ENCODE peak calls at places on chromosomes 1 and 21, in eight cellular contexts. One of them, this sample, is unnamed.

GRCh38 chr1:21904475-21904724 is 32.7 kb downstream of the HSPG2 start:
- DNase-seq in ovary: no peak
- DNase-seq in CD4-positive, alpha-beta T cell: no peak
- DNase-seq in frontal cortex: no peak
- DNase-seq in activated naive CD4-positive, alpha-beta T cell treated with anti-CD3 and anti-CD28 coated beads, Interleukin-2, amount 10 ng/mL, durations not matched to agents 7 days and 5 days: no peak
- DNase-seq in activated gamma-delta T cell treated with anti-CD3 and anti-CD28 coated beads, Interleukin-2, amount 50 U/mL, for 16 hours: no peak
- DNase-seq in cardiac fibroblast: no peak
- DNase-seq in prostate gland: no peak
- DNase-seq in this sample: no peak

GRCh38 chr1:15370268-15370667 is 39.4 kb upstream of the EFHD2 start:
- DNase-seq in CD4-positive, alpha-beta T cell: no peak
- DNase-seq in cardiac fibroblast: no peak
- DNase-seq in activated gamma-delta T cell treated with anti-CD3 and anti-CD28 coated beads, Interleukin-2, amount 50 U/mL, for 16 hours: no peak
- DNase-seq in prostate gland: no peak
- DNase-seq in activated naive CD4-positive, alpha-beta T cell treated with anti-CD3 and anti-CD28 coated beads, Interleukin-2, amount 10 ng/mL, durations not matched to agents 7 days and 5 days: no peak
- DNase-seq in ovary: no peak
- DNase-seq in frontal cortex: no peak
- DNase-seq in this sample: no peak

GRCh38 chr21:41235214-41235613 is 67.3 kb downstream of the BACE2 start:
- DNase-seq in ovary: no peak
- DNase-seq in activated gamma-delta T cell treated with anti-CD3 and anti-CD28 coated beads, Interleukin-2, amount 50 U/mL, for 16 hours: no peak
- DNase-seq in prostate gland: no peak
- DNase-seq in cardiac fibroblast: no peak
- DNase-seq in activated naive CD4-positive, alpha-beta T cell treated with anti-CD3 and anti-CD28 coated beads, Interleukin-2, amount 10 ng/mL, durations not matched to agents 7 days and 5 days: no peak
- DNase-seq in CD4-positive, alpha-beta T cell: no peak
- DNase-seq in frontal cortex: no peak
- DNase-seq in this sample: no peak

GRCh38 chr1:246708166-246708565 is 16.0 kb upstream of the SCCPDH start:
- DNase-seq in prostate gland: no peak
- DNase-seq in activated gamma-delta T cell treated with anti-CD3 and anti-CD28 coated beads, Interleukin-2, amount 50 U/mL, for 16 hours: no peak
- DNase-seq in cardiac fibroblast: no peak
- DNase-seq in activated naive CD4-positive, alpha-beta T cell treated with anti-CD3 and anti-CD28 coated beads, Interleukin-2, amount 10 ng/mL, durations not matched to agents 7 days and 5 days: no peak
- DNase-seq in CD4-positive, alpha-beta T cell: no peak
- DNase-seq in ovary: no peak
- DNase-seq in frontal cortex: no peak
- DNase-seq in this sample: no peak

GRCh38 chr1:96782861-96783260 is 61.3 kb downstream of the PTBP2 start:
- DNase-seq in CD4-positive, alpha-beta T cell: no peak
- DNase-seq in ovary: no peak
- DNase-seq in activated gamma-delta T cell treated with anti-CD3 and anti-CD28 coated beads, Interleukin-2, amount 50 U/mL, for 16 hours: no peak
- DNase-seq in cardiac fibroblast: peak
- DNase-seq in prostate gland: no peak
- DNase-seq in frontal cortex: no peak
- DNase-seq in activated naive CD4-positive, alpha-beta T cell treated with anti-CD3 and anti-CD28 coated beads, Interleukin-2, amount 10 ng/mL, durations not matched to agents 7 days and 5 days: no peak
- DNase-seq in this sample: no peak

GRCh38 chr1:160432371-160432786 is 32.0 kb downstream of the VANGL2 start:
- DNase-seq in CD4-positive, alpha-beta T cell: no peak
- DNase-seq in cardiac fibroblast: no peak
- DNase-seq in ovary: no peak
- DNase-seq in activated gamma-delta T cell treated with anti-CD3 and anti-CD28 coated beads, Interleukin-2, amount 50 U/mL, for 16 hours: no peak
- DNase-seq in prostate gland: no peak
- DNase-seq in activated naive CD4-positive, alpha-beta T cell treated with anti-CD3 and anti-CD28 coated beads, Interleukin-2, amount 10 ng/mL, durations not matched to agents 7 days and 5 days: no peak
- DNase-seq in frontal cortex: no peak
- DNase-seq in this sample: no peak

GRCh38 chr1:40903106-40903505 is 40.9 kb upstream of the CITED4 start:
- DNase-seq in activated naive CD4-positive, alpha-beta T cell treated with anti-CD3 and anti-CD28 coated beads, Interleukin-2, amount 10 ng/mL, durations not matched to agents 7 days and 5 days: no peak
- DNase-seq in cardiac fibroblast: no peak
- DNase-seq in CD4-positive, alpha-beta T cell: no peak
- DNase-seq in frontal cortex: no peak
- DNase-seq in prostate gland: no peak
- DNase-seq in activated gamma-delta T cell treated with anti-CD3 and anti-CD28 coated beads, Interleukin-2, amount 50 U/mL, for 16 hours: no peak
- DNase-seq in ovary: no peak
- DNase-seq in this sample: no peak

GRCh38 chr1:167479331-167479979 is 38.9 kb downstream of the CD247 start:
- DNase-seq in CD4-positive, alpha-beta T cell: no peak
- DNase-seq in prostate gland: no peak
- DNase-seq in activated naive CD4-positive, alpha-beta T cell treated with anti-CD3 and anti-CD28 coated beads, Interleukin-2, amount 10 ng/mL, durations not matched to agents 7 days and 5 days: peak
- DNase-seq in activated gamma-delta T cell treated with anti-CD3 and anti-CD28 coated beads, Interleukin-2, amount 50 U/mL, for 16 hours: no peak
- DNase-seq in frontal cortex: no peak
- DNase-seq in cardiac fibroblast: no peak
- DNase-seq in ovary: no peak
- DNase-seq in this sample: no peak

GRCh38 chr1:50174101-50174500 is 65.4 kb downstream of the ELAVL4 start:
- DNase-seq in prostate gland: no peak
- DNase-seq in CD4-positive, alpha-beta T cell: no peak
- DNase-seq in frontal cortex: no peak
- DNase-seq in ovary: no peak
- DNase-seq in activated gamma-delta T cell treated with anti-CD3 and anti-CD28 coated beads, Interleukin-2, amount 50 U/mL, for 16 hours: no peak
- DNase-seq in cardiac fibroblast: no peak
- DNase-seq in activated naive CD4-positive, alpha-beta T cell treated with anti-CD3 and anti-CD28 coated beads, Interleukin-2, amount 10 ng/mL, durations not matched to agents 7 days and 5 days: no peak
- DNase-seq in this sample: no peak

This sample was measured in testis.